ENCODE peak calls at places on chromosome 12, in seven cellular contexts. Q is bronchial epithelial cell; P is NCI-H345; F is stimulated activated naive CD4-positive, alpha-beta T cell; H is gastrocnemius medialis; X is activated T-helper 9 cell treated with anti-CD3 and anti-CD28 coated beads, Interleukin-2, amount 50 U/mL, for 16 hours; I is Peyer's patch. N is an unnamed sample.

GRCh38 chr12:86613306-86613705 is 357.1 kb upstream of the MGAT4C start:
- DNase-seq in X (no peak), F (no peak), P (no peak), Q (peak), H (no peak), I (no peak), N (no peak)

GRCh38 chr12:122918827-122919226 is 22.9 kb upstream of the VPS37B start:
- DNase-seq in P (no peak), Q (peak), I (no peak), H (no peak), F (no peak), X (no peak), N (no peak)

GRCh38 chr12:48351022-48351708 is 446 bp upstream of the ZNF641 start:
- DNase-seq in F (no peak), H (peak), X (no peak), I (no peak), P (peak), Q (peak), N (peak)

GRCh38 chr12:69136931-69137613 is 102.3 kb upstream of the CPSF6 start:
- DNase-seq in Q (no peak), I (no peak), H (no peak), X (no peak), F (no peak), P (no peak), N (no peak)

GRCh38 chr12:62900686-62901272 is 34.2 kb downstream of the PPM1H start:
- DNase-seq in H (no peak), I (no peak), X (no peak), F (no peak), Q (peak), P (no peak), N (no peak)

GRCh38 chr12:32603858-32604257 is 75.2 kb upstream of the DNM1L start:
- DNase-seq in H (no peak), F (no peak), Q (peak), P (no peak), I (no peak), X (no peak), N (no peak)

GRCh38 chr12:100154472-100155247 is 12.0 kb upstream of the BLTP3B start:
- DNase-seq in P (peak), I (peak), F (peak), H (peak), Q (peak), X (peak), N (peak)

GRCh38 chr12:6199531-6200265 is 502 bp upstream of the CD9 start:
- DNase-seq in H (no peak), I (no peak), F (no peak), X (no peak), Q (no peak), P (no peak), N (peak)

GRCh38 chr12:52215587-52216031 is 17.4 kb upstream of the KRT7 start:
- DNase-seq in H (peak), X (no peak), I (no peak), F (no peak), P (no peak), Q (peak), N (no peak)

GRCh38 chr12:77072833-77073495 is 7.6 kb upstream of the E2F7 start:
- DNase-seq in I (no peak), X (no peak), F (no peak), H (no peak), Q (no peak), P (no peak), N (no peak)

GRCh38 chr12:116125981-116126566 is 151.4 kb downstream of the MED13L start:
- DNase-seq in I (no peak), F (no peak), X (no peak), P (no peak), H (peak), Q (peak), N (no peak)

GRCh38 chr12:62684586-62685295 is 218.1 kb downstream of the MON2 start:
- DNase-seq in I (no peak), F (no peak), P (no peak), X (no peak), H (peak), Q (no peak), N (peak)

GRCh38 chr12:123571343-123571813 is 13.0 kb upstream of the TMED2 start:
- DNase-seq in P (peak), I (no peak), X (no peak), F (no peak), Q (peak), H (peak), N (peak)

GRCh38 chr12:104573-105081 is 38.1 kb downstream of the IQSEC3 start:
- DNase-seq in F (no peak), Q (no peak), X (no peak), I (no peak), P (peak), H (no peak), N (peak)

GRCh38 chr12:30884804-30885203 is 41.7 kb upstream of the TSPAN11 start:
- DNase-seq in F (no peak), H (no peak), P (no peak), Q (peak), I (no peak), X (no peak), N (no peak)

GRCh38 chr12:79933580-79934264 is 1.2 kb downstream of the PPP1R12A start:
- DNase-seq in P (peak), F (no peak), Q (peak), I (peak), X (no peak), H (no peak), N (peak)

GRCh38 chr12:643478-644292 is 19.6 kb downstream of the NINJ2 start:
- DNase-seq in X (no peak), I (peak), Q (no peak), F (no peak), H (peak), P (no peak), N (peak)

GRCh38 chr12:89350661-89351488 is 1.4 kb downstream of the DUSP6 start:
- DNase-seq in I (peak), P (peak), X (no peak), H (no peak), F (peak), Q (no peak), N (peak)

GRCh38 chr12:68453278-68453677 is 121.1 kb upstream of the MDM1 start:
- DNase-seq in X (no peak), I (no peak), Q (no peak), F (no peak), H (no peak), P (no peak), N (no peak)